ENCODE peak calls at places on chromosomes 2 and 18, in six cellular contexts. Z is AG10803, T is cardiac muscle cell, Y is small intestine, U is neural progenitor cell, M is GM12865. K is an unnamed sample.

GRCh38 chr2:135820003-135820618 is 16.9 kb downstream of the LCT start:
- DNase-seq in Z (no peak), T (peak), Y (no peak), U (no peak), M (peak), K (peak)

GRCh38 chr2:201200345-201200744 is 17.4 kb downstream of the CASP10 start:
- DNase-seq in Z (no peak), T (no peak), Y (no peak), U (no peak), M (no peak), K (no peak)

GRCh38 chr2:222879602-222879933 is 18.7 kb downstream of the ACSL3 start:
- DNase-seq in Z (no peak), T (no peak), Y (no peak), U (no peak), M (no peak), K (no peak)

GRCh38 chr2:138559648-138560047 is 58.1 kb downstream of the SPOPL start:
- DNase-seq in Z (no peak), T (no peak), Y (no peak), U (no peak), M (no peak), K (no peak)

GRCh38 chr2:191265311-191266170 is 20.3 kb downstream of the MYO1B start:
- DNase-seq in Z (peak), T (peak), Y (no peak), U (no peak), M (no peak), K (no peak)

GRCh38 chr2:1698188-1698945 is 45.9 kb downstream of the PXDN start:
- DNase-seq in Z (no peak), T (peak), Y (no peak), U (no peak), M (no peak), K (no peak)

GRCh38 chr2:25537526-25537925 is 135.9 kb downstream of the DTNB start:
- DNase-seq in Z (no peak), T (no peak), Y (no peak), U (no peak), M (no peak), K (no peak)

GRCh38 chr18:11119962-11120361 is 29.4 kb downstream of the PIEZO2 start:
- DNase-seq in Z (peak), T (peak), Y (peak), U (no peak), M (no peak), K (no peak)

GRCh38 chr18:77702686-77703085 is 453.0 kb downstream of the GALR1 start:
- DNase-seq in Z (peak), T (peak), Y (peak), U (peak), M (peak), K (no peak)

GRCh38 chr2:110713508-110714362 is 18.6 kb upstream of the ACOXL start:
- DNase-seq in Z (no peak), T (no peak), Y (peak), U (no peak), M (peak), K (peak)

GRCh38 chr2:226905718-226906438 is 70.0 kb downstream of the RHBDD1 start:
- DNase-seq in Z (no peak), T (no peak), Y (no peak), U (no peak), M (peak), K (peak)

DNA sequence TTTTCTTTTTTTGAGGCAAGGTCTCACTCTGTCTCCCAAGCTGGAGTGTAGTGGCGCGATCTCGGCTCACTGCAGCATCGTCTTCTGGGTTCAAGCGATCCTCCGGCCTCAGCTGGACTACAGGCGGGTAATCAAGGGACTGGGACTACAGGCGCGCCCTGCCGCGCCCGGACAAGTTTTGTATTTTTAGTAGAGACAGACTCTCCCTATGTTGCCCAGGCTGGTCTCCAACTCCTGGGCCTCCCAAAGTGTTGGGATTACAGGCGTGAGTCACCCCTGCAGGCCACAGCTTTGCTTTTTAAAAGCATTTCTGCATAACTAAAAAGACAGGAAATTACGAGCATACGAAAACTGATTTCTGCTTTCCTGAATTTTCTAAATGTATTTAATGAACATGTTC is 891 bp upstream of the OSBPL1A start:
- DNase-seq in Z (peak), T (peak), Y (no peak), U (peak), M (no peak), K (no peak)
- H3K4me3 ChIP-seq in Z (peak), T (no peak), Y (no peak), U (peak), M (no peak), K (no peak)

GRCh38 chr2:160993543-160994090 is 166.6 kb upstream of the TANK start:
- DNase-seq in Z (no peak), T (no peak), Y (no peak), U (no peak), M (no peak), K (no peak)
- H3K4me3 ChIP-seq in Z (no peak), T (no peak), Y (no peak), U (no peak), M (no peak), K (no peak)

GRCh38 chr2:158753561-158754302 is 41.4 kb upstream of the DAPL1 start:
- DNase-seq in Z (peak), T (peak), Y (peak), U (peak), M (peak), K (peak)
- H3K4me3 ChIP-seq in Z (peak), T (no peak), Y (no peak), U (no peak), M (no peak), K (no peak)

GRCh38 chr2:120230515-120231471 is 7.6 kb upstream of the TMEM185B start:
- DNase-seq in Z (no peak), T (no peak), Y (peak), U (no peak), M (peak), K (no peak)
- H3K4me3 ChIP-seq in Z (no peak), T (no peak), Y (peak), U (no peak), M (peak), K (no peak)

DNA sequence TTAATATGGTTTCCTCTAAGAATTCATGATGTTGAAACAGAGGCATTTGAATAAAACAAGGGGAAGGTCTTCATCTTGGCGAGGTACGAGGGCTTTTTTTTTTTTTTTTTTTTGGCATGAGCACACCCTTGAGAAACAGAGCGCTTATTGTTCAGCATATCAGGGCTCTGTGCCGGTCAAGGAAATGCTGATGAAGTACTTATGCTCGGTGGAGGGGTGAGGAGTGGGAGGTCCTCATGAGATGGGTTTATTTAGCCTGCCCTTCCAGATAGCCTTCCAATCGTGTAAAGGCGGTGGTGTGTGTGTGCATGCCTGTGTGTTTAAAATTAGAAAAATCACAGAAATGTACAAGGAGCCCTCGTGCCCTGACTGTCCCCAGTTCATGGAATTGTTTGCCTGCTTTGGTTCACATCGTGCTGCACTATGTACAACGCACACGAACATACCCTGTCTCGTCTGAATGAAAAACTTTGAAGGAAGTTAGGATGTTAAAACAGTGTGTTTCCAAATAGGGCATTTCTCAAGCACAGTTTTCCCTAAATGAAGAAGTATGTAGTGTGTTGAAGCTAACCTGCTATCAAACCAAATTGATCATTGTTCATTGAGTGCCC is 158.5 kb upstream of the KCTD1 start:
- DNase-seq in Z (no peak), T (peak), Y (peak), U (no peak), M (no peak), K (no peak)
- H3K4me3 ChIP-seq in Z (no peak), T (no peak), Y (no peak), U (no peak), M (no peak), K (no peak)

DNA sequence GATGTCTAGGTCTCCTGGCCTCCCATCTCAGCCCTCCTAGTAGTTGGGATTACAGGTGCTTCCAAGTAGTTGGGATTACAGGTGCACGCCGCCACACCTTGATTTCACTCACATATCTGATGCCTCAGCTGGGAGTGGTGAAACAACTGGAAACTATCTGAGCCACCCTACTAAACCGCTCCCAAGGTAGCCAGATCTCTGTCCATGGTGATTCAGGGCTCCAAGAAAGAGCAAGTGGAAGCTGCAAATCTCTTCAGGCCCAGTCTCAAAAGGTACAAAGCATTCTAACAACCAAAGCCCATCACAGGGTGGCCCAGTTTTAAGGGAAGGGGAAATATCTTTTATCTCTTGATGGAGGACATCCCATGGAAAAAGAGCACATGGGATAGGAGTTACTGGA is 19.0 kb downstream of the C1GALT1C1L start:
- DNase-seq in Z (no peak), T (no peak), Y (no peak), U (no peak), M (no peak), K (no peak)
- H3K4me3 ChIP-seq in Z (no peak), T (no peak), Y (no peak), U (no peak), M (no peak), K (no peak)